ENCODE peak calls at places on chromosomes 13 and 19, in eight cellular contexts. S, P, M, J, X, N, A and V are unnamed samples.
A peak's percentile ranks its signal among the peaks of the same experiment; 100 is the strongest.

GRCh38 chr19:43560687-43561086 is 14.6 kb downstream of the XRCC1 start:
- DNase-seq in S (peak; percentile 34), P (no peak), M (no peak), J (no peak), X (no peak), N (no peak), A (no peak), V (peak; percentile 50)

GRCh38 chr13:87779451-87779850 is 108.3 kb downstream of the SLITRK5 start:
- DNase-seq in S (no peak), P (no peak), M (no peak), J (no peak), X (no peak), N (no peak), A (no peak), V (no peak)

GRCh38 chr19:29622191-29623070 is 16.3 kb downstream of the POP4 start:
- DNase-seq in S (peak; percentile 28), P (peak; percentile 12), M (no peak), J (no peak), X (no peak), N (no peak), A (no peak), V (peak; percentile 49)

GRCh38 chr19:1844536-1845515 is 3.5 kb downstream of the REXO1 start:
- DNase-seq in S (no peak), P (no peak), M (no peak), J (no peak), X (no peak), N (no peak), A (no peak), V (no peak)

GRCh38 chr19:51076602-51077213 is 6.0 kb downstream of the KLK14 start:
- DNase-seq in S (no peak), P (no peak), M (no peak), J (no peak), X (no peak), N (no peak), A (no peak), V (no peak)

GRCh38 chr19:57633832-57634131 is 814 bp downstream of the ZNF211 start:
- DNase-seq in S (no peak), P (no peak), M (no peak), J (no peak), X (no peak), N (no peak), A (no peak), V (no peak)

GRCh38 chr19:2820112-2820702 is 539 bp downstream of the ZNF554 start:
- DNase-seq in S (no peak), P (no peak), M (no peak), J (no peak), X (no peak), N (no peak), A (peak; percentile 3), V (no peak)

GRCh38 chr19:46015961-46016425 is 6.9 kb downstream of the PGLYRP1 start:
- DNase-seq in S (no peak), P (no peak), M (no peak), J (no peak), X (no peak), N (no peak), A (no peak), V (no peak)

GRCh38 chr19:45294291-45295029 is 28.2 kb downstream of the CKM start:
- DNase-seq in S (no peak), P (no peak), M (no peak), J (no peak), X (no peak), N (no peak), A (peak; percentile 75), V (no peak)

GRCh38 chr19:43525836-43526771 is 897 bp downstream of the ETHE1 start:
- DNase-seq in S (no peak), P (peak; percentile 40), M (no peak), J (no peak), X (no peak), N (no peak), A (peak; percentile 7), V (no peak)

GRCh38 chr19:13020002-13020414 is 24.7 kb downstream of the NFIX start:
- DNase-seq in S (no peak), P (no peak), M (peak; percentile 75), J (no peak), X (no peak), N (no peak), A (no peak), V (no peak)

GRCh38 chr19:1774999-1775772 is 21.9 kb downstream of the ONECUT3 start:
- DNase-seq in S (peak; percentile 71), P (no peak), M (peak; percentile 72), J (no peak), X (no peak), N (no peak), A (no peak), V (peak; percentile 22)

GRCh38 chr13:95067303-95067702 is 233.9 kb downstream of the ABCC4 start:
- DNase-seq in S (peak; percentile 76), P (no peak), M (no peak), J (no peak), X (no peak), N (peak; percentile 35), A (peak; percentile 18), V (no peak)

GRCh38 chr13:101594936-101595335 is 142.5 kb downstream of the ITGBL1 start:
- DNase-seq in S (no peak), P (no peak), M (no peak), J (no peak), X (no peak), N (no peak), A (no peak), V (no peak)

GRCh38 chr19:33675501-33676124 is 53.9 kb downstream of the CHST8 start:
- DNase-seq in S (no peak), P (peak; percentile 5), M (no peak), J (no peak), X (no peak), N (no peak), A (no peak), V (no peak)

GRCh38 chr13:74571811-74572210 is 437.6 kb upstream of the KLF12 start:
- DNase-seq in S (no peak), P (no peak), M (no peak), J (no peak), X (no peak), N (no peak), A (no peak), V (no peak)

GRCh38 chr13:113902536-113902935 is 38.7 kb upstream of the GAS6 start:
- DNase-seq in S (no peak), P (no peak), M (no peak), J (no peak), X (no peak), N (no peak), A (peak; percentile 46), V (no peak)

GRCh38 chr19:54708781-54709180 is 15.5 kb upstream of the KIR3DL3 start:
- DNase-seq in S (no peak), P (no peak), M (no peak), J (no peak), X (no peak), N (no peak), A (no peak), V (no peak)

GRCh38 chr13:27625839-27626238 is 4.1 kb downstream of the POLR1D start:
- DNase-seq in S (no peak), P (no peak), M (no peak), J (no peak), X (no peak), N (no peak), A (no peak), V (no peak)

GRCh38 chr13:98650376-98651107 is 73.6 kb upstream of the STK24 start:
- DNase-seq in S (no peak), P (peak; percentile 99), M (no peak), J (no peak), X (no peak), N (peak; percentile 50), A (no peak), V (no peak)

GRCh38 chr19:927044-927706 is 1.3 kb downstream of the ARID3A start:
- DNase-seq in S (no peak), P (no peak), M (no peak), J (no peak), X (no peak), N (no peak), A (peak; percentile 34), V (peak; percentile 64)

GRCh38 chr19:58531052-58531600 is 11.5 kb upstream of the ZBTB45 start:
- DNase-seq in S (no peak), P (no peak), M (no peak), J (no peak), X (no peak), N (no peak), A (no peak), V (no peak)